ENCODE peak calls at places on chromosomes 6 and 20, in nine cellular contexts. J is MM.1S, K is left lung, U is aorta, H is GM23338, S is lung, P is spleen, A is uterus, E is heart right ventricle. L is an unnamed sample. For H3K4me1 and H3K36me3, the result is how much of the 10 kb centered on the place peaks cover.

GRCh38 chr6:117615981-117616961 is 14.0 kb upstream of the GOPC start:
- DNase-seq in K (no peak), J (no peak), A (no peak), P (no peak), U (no peak), E (no peak), H (peak), S (no peak), L (no peak)

GRCh38 chr20:48783533-48784272 is 44.1 kb downstream of the PREX1 start:
- DNase-seq in J (no peak), A (no peak), H (no peak), P (no peak), K (no peak), S (no peak), E (no peak), U (no peak), L (no peak)

GRCh38 chr6:97215157-97215769 is 67.8 kb downstream of the MMS22L start:
- DNase-seq in S (no peak), P (no peak), J (no peak), U (no peak), H (peak), K (peak), A (no peak), E (no peak), L (peak)

GRCh38 chr20:64188682-64189529 is 24.7 kb downstream of the MYT1 start:
- DNase-seq in A (no peak), K (no peak), J (no peak), S (no peak), U (no peak), E (no peak), H (peak), P (no peak), L (no peak)

GRCh38 chr6:127069659-127070279 is 48.7 kb upstream of the RSPO3 start:
- DNase-seq in S (no peak), K (no peak), A (no peak), J (peak), E (no peak), U (no peak), P (no peak), H (peak), L (no peak)

GRCh38 chr6:122778334-122778733 is 1.2 kb upstream of the FABP7 start:
- DNase-seq in E (no peak), J (no peak), K (no peak), S (no peak), H (peak), U (no peak), A (no peak), P (no peak), L (no peak)

GRCh38 chr6:111430605-111431378 is 52.2 kb downstream of the REV3L start:
- DNase-seq in E (no peak), S (no peak), J (no peak), P (no peak), A (no peak), H (no peak), U (no peak), K (no peak), L (no peak)

GRCh38 chr6:152983637-152984386 is 971 bp upstream of the FBXO5 start:
- DNase-seq in H (peak), K (peak), E (peak), U (peak), S (peak), P (peak), J (peak), A (peak), L (peak)

GRCh38 chr6:103367212-103367611 is 1492.5 kb downstream of the HACE1 start:
- DNase-seq in A (no peak), S (no peak), K (no peak), E (no peak), U (no peak), H (peak), P (no peak), J (no peak), L (no peak)

GRCh38 chr6:11011787-11012234 is 32.3 kb downstream of the ELOVL2 start:
- DNase-seq in K (no peak), J (no peak), S (no peak), A (no peak), H (peak), P (no peak), U (no peak), E (no peak), L (no peak)

GRCh38 chr6:130525378-130525777 is 159.6 kb downstream of the TMEM200A start:
- DNase-seq in P (no peak), U (no peak), E (no peak), H (no peak), J (peak), A (no peak), S (no peak), K (no peak), L (no peak)

GRCh38 chr6:22886881-22887581 is 317.7 kb downstream of the HDGFL1 start:
- DNase-seq in U (no peak), H (no peak), K (no peak), J (no peak), E (no peak), P (no peak), A (no peak), S (no peak), L (no peak)

GRCh38 chr6:10510592-10511367 is 10.4 kb upstream of the GCNT2 start:
- DNase-seq in H (peak), K (peak), J (peak), P (peak), E (peak), A (no peak), S (peak), U (peak), L (peak)

DNA sequence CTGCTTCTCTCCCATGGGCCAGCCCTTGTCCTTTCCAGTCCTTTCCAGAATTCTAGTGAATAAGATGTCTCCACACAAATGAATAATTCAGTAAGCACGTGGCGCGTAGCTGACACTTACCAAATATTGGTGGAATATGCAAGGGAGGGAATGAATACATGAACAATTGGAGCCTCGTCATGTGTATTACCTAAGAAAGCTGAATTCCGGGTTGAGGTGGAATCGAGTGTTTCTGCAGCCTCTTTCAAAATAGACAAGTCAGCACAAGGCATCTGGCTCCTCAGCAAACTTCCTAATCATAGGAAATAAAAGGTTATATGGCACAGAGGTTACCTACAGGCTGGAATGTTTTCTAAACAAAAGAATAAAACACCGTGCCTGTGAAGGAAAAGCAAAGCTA is 47.0 kb upstream of the NT5E start:
- DNase-seq in S (no peak), A (no peak), J (no peak), K (no peak), H (no peak), P (no peak), E (no peak), U (no peak), L (no peak)
- H3K4me1 ChIP-seq in S (under half), A (under half), J (under half), K (under half), H (under half), P (under half), E (under half), U (under half), L (under half)

GRCh38 chr20:24339179-24339578 is 130.2 kb upstream of the SYNDIG1 start:
- DNase-seq in S (no peak), P (no peak), E (no peak), U (no peak), A (no peak), J (no peak), H (no peak), K (no peak), L (no peak)

GRCh38 chr20:24337551-24337950 is 131.9 kb upstream of the SYNDIG1 start:
- DNase-seq in S (no peak), A (no peak), E (no peak), J (no peak), K (no peak), U (no peak), H (no peak), P (no peak), L (no peak)

GRCh38 chr20:24337074-24337473 is 132.4 kb upstream of the SYNDIG1 start:
- DNase-seq in P (no peak), U (no peak), H (no peak), S (no peak), J (no peak), E (no peak), K (no peak), A (no peak), L (no peak)

GRCh38 chr20:24340933-24341332 is 128.5 kb upstream of the SYNDIG1 start:
- DNase-seq in E (no peak), H (no peak), U (no peak), A (no peak), J (no peak), P (no peak), S (no peak), K (no peak), L (no peak)

GRCh38 chr20:24341781-24342180 is 127.6 kb upstream of the SYNDIG1 start:
- DNase-seq in S (no peak), U (no peak), J (no peak), H (no peak), E (no peak), K (no peak), P (no peak), A (no peak), L (no peak)
- H3K36me3 ChIP-seq in S (under half), U (under half), J (under half), H (under half), E (under half), K (under half), P (under half), A (under half), L (under half)

DNA sequence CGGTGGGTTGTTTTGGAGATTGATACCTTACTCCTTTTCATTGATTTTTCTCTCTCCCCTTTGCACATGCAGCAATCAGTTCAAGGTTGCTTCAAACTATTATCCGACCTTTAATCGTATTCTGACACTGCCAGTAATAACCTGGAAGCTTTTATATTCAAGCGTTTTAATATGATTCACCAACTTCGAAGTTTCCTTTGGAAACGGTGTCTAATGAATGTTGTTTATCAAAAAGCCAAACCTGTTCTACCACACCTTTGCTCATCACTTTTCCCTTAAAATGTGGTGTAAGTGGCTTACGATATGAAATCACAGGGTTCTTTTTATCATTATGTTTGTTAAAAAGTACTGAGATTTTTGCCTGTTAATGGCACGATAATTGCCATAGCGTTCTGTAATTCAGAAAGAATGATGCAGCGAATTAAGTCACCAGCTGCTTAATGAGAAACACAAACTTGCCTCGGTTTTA is 660 bp downstream of the STXBP5 start:
- DNase-seq in J (no peak), A (no peak), U (no peak), H (no peak), K (no peak), P (no peak), S (no peak), E (no peak), L (no peak)
- H3K4me1 ChIP-seq in J (under half), A (under half), U (under half), H (under half), K (under half), P (under half), S (under half), E (under half), L (under half)

GRCh38 chr6:53014034-53014433 is 18.9 kb upstream of the GSTA4 start:
- DNase-seq in P (no peak), S (no peak), U (no peak), J (no peak), A (no peak), H (no peak), E (no peak), K (no peak), L (no peak)
- H3K36me3 ChIP-seq in P (half or more), S (under half), U (under half), J (under half), A (under half), H (under half), E (half or more), K (half or more), L (half or more)

GRCh38 chr6:168133186-168133585 is 54.2 kb upstream of the FRMD1 start:
- DNase-seq in H (no peak), E (peak), K (peak), A (peak), U (peak), J (no peak), S (no peak), P (no peak), L (peak)

GRCh38 chr6:168130683-168131371 is 51.8 kb upstream of the FRMD1 start:
- DNase-seq in S (no peak), J (no peak), E (no peak), P (no peak), K (no peak), U (no peak), A (no peak), H (no peak), L (peak)

GRCh38 chr6:168133707-168134398 is 54.8 kb upstream of the FRMD1 start:
- DNase-seq in S (no peak), K (no peak), A (no peak), U (no peak), J (no peak), H (no peak), P (no peak), E (no peak), L (no peak)

GRCh38 chr6:168131464-168132415 is 52.7 kb upstream of the FRMD1 start:
- DNase-seq in K (no peak), S (peak), E (no peak), J (no peak), P (no peak), A (no peak), H (no peak), U (no peak), L (no peak)

GRCh38 chr6:168132531-168133184 is 53.6 kb upstream of the FRMD1 start:
- DNase-seq in E (peak), K (no peak), P (no peak), J (no peak), U (no peak), A (peak), H (peak), S (peak), L (peak)
- H3K4me1 ChIP-seq in E (under half), K (under half), P (under half), J (under half), U (under half), A (under half), H (under half), S (under half), L (under half)

DNA sequence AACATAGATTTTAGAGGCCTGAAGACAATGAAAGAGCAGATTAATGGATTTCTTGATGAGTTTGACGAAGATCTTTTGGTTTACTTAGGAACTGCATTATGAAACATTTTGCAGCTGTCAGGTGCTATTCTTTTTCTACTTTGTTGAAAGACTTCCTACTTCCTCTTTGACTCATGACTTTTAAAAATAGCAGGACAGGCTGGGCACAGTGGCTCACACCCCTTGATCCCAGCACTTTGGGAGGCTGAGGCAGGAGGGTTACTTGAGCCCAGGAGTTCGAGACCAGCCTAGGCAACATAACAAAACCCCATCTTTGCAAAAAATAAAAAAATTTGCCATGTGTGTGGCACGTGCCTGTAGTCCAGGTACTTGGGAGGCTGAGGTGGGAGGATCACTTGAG is 52.0 kb downstream of the ITCH start:
- DNase-seq in P (no peak), S (no peak), H (no peak), K (no peak), J (peak), A (no peak), U (no peak), E (no peak), L (no peak)
- H3K36me3 ChIP-seq in P (half or more), S (under half), H (under half), K (half or more), J (under half), A (under half), U (under half), E (under half), L (half or more)